ENCODE peak calls at places on chromosomes 6 and 20, in seven cellular contexts. U, E, B, Z, X, G and O are unnamed samples.

GRCh38 chr20:17822039-17822438 is 122.3 kb downstream of the BANF2 start:
- DNase-seq in U (peak), E (peak), B (no peak), Z (peak), X (no peak), G (no peak), O (peak)

GRCh38 chr6:56719310-56719709 is 76.6 kb upstream of the DST start:
- DNase-seq in U (no peak), E (no peak), B (no peak), Z (no peak), X (no peak), G (no peak), O (no peak)

GRCh38 chr6:134614606-134615485 is 296.9 kb upstream of the SGK1 start:
- DNase-seq in U (no peak), E (no peak), B (no peak), Z (no peak), X (no peak), G (no peak), O (no peak)

GRCh38 chr6:76247527-76247926 is 175.1 kb upstream of the IMPG1 start:
- DNase-seq in U (no peak), E (no peak), B (no peak), Z (no peak), X (no peak), G (no peak), O (no peak)

GRCh38 chr6:131362070-131362469 is 211.0 kb upstream of the ARG1 start:
- DNase-seq in U (no peak), E (no peak), B (no peak), Z (peak), X (no peak), G (no peak), O (no peak)

GRCh38 chr6:77470983-77471382 is 7.7 kb upstream of the HTR1B start:
- DNase-seq in U (no peak), E (no peak), B (no peak), Z (no peak), X (no peak), G (no peak), O (no peak)

GRCh38 chr6:36349240-36349639 is 12.6 kb upstream of the BNIP5 start:
- DNase-seq in U (peak), E (no peak), B (no peak), Z (no peak), X (no peak), G (no peak), O (no peak)

GRCh38 chr6:36444470-36444869 is 1.7 kb downstream of the KCTD20 start:
- DNase-seq in U (no peak), E (no peak), B (no peak), Z (no peak), X (no peak), G (no peak), O (peak)

GRCh38 chr6:3825851-3826581 is 23.2 kb upstream of the FAM50B start:
- DNase-seq in U (peak), E (peak), B (peak), Z (peak), X (peak), G (peak), O (peak)

GRCh38 chr6:158654498-158654897 is 4.6 kb downstream of the SYTL3 start:
- DNase-seq in U (peak), E (peak), B (peak), Z (no peak), X (peak), G (no peak), O (peak)

GRCh38 chr6:42158011-42158410 is 15.2 kb upstream of the GUCA1A start:
- DNase-seq in U (no peak), E (no peak), B (no peak), Z (no peak), X (no peak), G (no peak), O (no peak)

GRCh38 chr6:156423075-156423474 is 354.1 kb upstream of the ARID1B start:
- DNase-seq in U (no peak), E (no peak), B (no peak), Z (no peak), X (no peak), G (no peak), O (no peak)

GRCh38 chr6:156423829-156424228 is 353.3 kb upstream of the ARID1B start:
- DNase-seq in U (no peak), E (no peak), B (no peak), Z (no peak), X (no peak), G (no peak), O (no peak)

GRCh38 chr6:156421933-156422332 is 355.2 kb upstream of the ARID1B start:
- DNase-seq in U (no peak), E (no peak), B (no peak), Z (peak), X (no peak), G (no peak), O (no peak)

GRCh38 chr6:156427345-156427744 is 349.8 kb upstream of the ARID1B start:
- DNase-seq in U (peak), E (no peak), B (peak), Z (peak), X (peak), G (no peak), O (peak)

DNA sequence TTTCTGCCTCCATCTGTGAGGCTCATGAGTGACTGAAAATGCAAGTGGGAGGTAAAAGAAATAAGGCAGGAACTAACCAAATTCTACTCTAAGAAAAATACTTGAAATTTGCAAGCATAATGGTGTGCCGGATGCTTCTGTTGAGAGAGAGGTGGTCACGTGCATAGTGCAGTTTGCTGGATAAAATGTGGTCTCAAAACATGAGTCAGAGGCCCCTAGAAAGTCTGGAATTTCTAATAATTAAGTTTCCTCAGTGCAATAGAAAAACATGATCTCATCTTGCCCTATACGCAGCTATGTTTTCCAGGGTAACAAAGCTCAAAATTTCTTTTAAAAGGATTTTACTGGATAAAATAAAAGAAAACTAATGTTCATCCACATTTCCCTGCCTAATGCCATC is 351.8 kb upstream of the ARID1B start:
- DNase-seq in U (no peak), E (no peak), B (no peak), Z (no peak), X (no peak), G (no peak), O (peak)
- TF ChIP-seq CTCF in U (no peak), E (no peak), B (no peak), Z (no peak), X (no peak), G (no peak), O (no peak)

DNA sequence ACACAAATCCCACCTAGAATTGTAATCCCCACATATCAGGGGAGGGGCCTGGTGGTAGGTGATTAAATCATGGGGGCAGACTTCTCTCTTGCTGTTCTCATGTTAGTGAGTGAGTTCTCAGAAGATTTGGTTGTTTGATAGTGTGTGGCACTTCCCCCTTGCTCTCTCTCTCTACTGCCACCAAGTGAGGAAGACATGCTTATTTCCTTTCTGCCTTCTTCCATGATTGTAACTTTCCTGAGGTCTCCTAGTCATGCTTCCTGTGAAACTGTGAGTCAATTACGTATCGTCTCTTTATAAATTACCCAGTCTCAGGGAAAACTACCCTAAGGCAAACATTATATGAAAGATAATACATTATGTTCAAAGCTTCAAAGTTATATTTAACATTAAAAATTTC is 1297.5 kb upstream of the CITED2 start:
- DNase-seq in U (no peak), E (no peak), B (no peak), Z (peak), X (no peak), G (no peak), O (no peak)
- H3K4me3 ChIP-seq in U (no peak), E (no peak), B (no peak), Z (no peak), X (no peak), G (no peak), O (no peak)

GRCh38 chr6:43494766-43495165 is 15.4 kb downstream of the LRRC73 start:
- DNase-seq in U (no peak), E (no peak), B (no peak), Z (no peak), X (no peak), G (no peak), O (no peak)

GRCh38 chr6:43496370-43497128 is 13.6 kb downstream of the LRRC73 start:
- DNase-seq in U (no peak), E (no peak), B (no peak), Z (peak), X (no peak), G (no peak), O (peak)

GRCh38 chr6:43494321-43494720 is 15.8 kb downstream of the LRRC73 start:
- DNase-seq in U (no peak), E (no peak), B (no peak), Z (no peak), X (no peak), G (no peak), O (no peak)

GRCh38 chr6:43497129-43497396 is 13.1 kb downstream of the LRRC73 start:
- DNase-seq in U (no peak), E (no peak), B (no peak), Z (no peak), X (no peak), G (no peak), O (no peak)

GRCh38 chr6:43495409-43495941 is 14.7 kb downstream of the LRRC73 start:
- DNase-seq in U (peak), E (no peak), B (no peak), Z (no peak), X (no peak), G (no peak), O (no peak)
- TF ChIP-seq CTCF in U (peak), E (no peak), B (no peak), Z (no peak), X (no peak), G (no peak), O (peak)

DNA sequence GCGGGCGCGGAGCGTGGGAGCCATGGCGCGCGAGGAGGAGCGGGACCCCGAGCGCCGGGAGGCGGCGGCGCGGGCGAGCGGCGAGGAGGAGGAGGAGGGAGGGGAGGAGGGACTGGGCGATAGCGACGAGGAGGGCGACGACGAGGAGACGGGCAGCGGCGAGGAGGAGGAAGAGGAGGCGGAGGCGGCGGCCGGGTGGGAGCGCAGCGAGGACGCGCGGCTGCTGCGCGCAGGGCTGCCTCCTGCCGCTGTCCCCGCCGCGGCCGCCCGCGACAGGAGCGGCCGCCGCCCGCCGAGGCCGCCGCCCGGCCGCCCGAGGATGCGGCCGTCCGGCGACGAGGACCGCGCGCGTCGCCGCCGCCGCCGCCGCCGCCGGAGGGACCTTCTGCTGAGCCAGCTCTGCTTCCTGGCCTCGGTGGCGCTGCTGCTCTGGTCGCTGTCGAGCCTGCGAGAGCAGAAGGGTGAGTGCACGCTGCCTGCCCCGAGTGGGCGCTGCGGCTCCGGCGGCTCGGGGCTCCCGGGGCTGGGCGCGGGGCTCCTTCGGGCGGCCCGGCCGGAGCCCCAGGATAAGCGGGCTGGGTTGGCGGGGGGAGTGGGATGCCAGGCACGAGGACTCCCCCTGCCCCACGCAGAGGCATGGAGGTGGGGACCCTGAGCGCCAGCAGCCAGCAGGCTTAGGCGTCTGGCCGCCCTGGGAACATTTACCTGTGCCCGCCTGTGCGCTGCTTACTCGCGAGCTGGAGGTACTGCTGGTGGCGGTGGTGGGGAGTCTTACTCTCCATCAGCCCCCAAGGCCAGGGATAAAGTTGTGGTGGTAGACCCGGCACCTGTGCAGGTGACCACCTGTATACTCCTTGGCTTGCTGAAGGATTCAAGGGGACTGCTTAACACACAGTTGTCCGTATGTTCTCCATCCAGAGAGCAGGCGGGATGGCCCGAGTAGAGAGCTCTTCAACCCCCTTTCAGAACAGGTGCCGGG is at the start of gene SLC24A3:
- DNase-seq in U (peak), E (peak), B (peak), Z (peak), X (peak), G (no peak), O (peak)
- H3K4me3 ChIP-seq in U (peak), E (peak), B (peak), Z (peak), X (peak), G (peak), O (no peak)

GRCh38 chr20:38283236-38283635 is 20.7 kb upstream of the BPI start:
- DNase-seq in U (no peak), E (no peak), B (no peak), Z (no peak), X (no peak), G (no peak), O (no peak)
- TF ChIP-seq CTCF in U (no peak), E (no peak), B (no peak), Z (no peak), X (no peak), G (no peak), O (no peak)